ENCODE peak calls at places on chromosomes 12 and 14, in eight cellular contexts. P, M, S, F, X, B, C and O are unnamed samples. For H3K4me1, the result is how much of the 10 kb centered on the place peaks cover.

GRCh38 chr14:74763803-74764531 is 851 bp downstream of the YLPM1 start:
- DNase-seq in P (no peak), F (peak), B (no peak), C (peak), M (no peak), S (peak), X (peak), O (peak)

GRCh38 chr12:66013224-66013623 is 117.3 kb downstream of the LLPH start:
- DNase-seq in X (no peak), S (no peak), F (no peak), P (no peak), M (no peak), C (no peak), B (no peak), O (no peak)

GRCh38 chr12:114848661-114849060 is 164.7 kb upstream of the TBX3 start:
- DNase-seq in C (no peak), P (no peak), M (no peak), S (no peak), F (no peak), X (no peak), B (no peak), O (no peak)

GRCh38 chr14:88562831-88563686 is at the start of gene ZC3H14:
- DNase-seq in X (peak), F (peak), M (peak), C (peak), P (peak), S (peak), B (peak), O (peak)

GRCh38 chr12:5780536-5780935 is 164.5 kb downstream of the ANO2 start:
- DNase-seq in P (no peak), F (peak), X (no peak), M (no peak), S (peak), B (no peak), C (no peak), O (no peak)

GRCh38 chr14:24013654-24014514 is 25.2 kb downstream of the DHRS4L2 start:
- DNase-seq in S (peak), X (peak), C (peak), M (peak), P (peak), B (no peak), F (no peak), O (peak)

GRCh38 chr12:68042212-68042699 is 53.0 kb downstream of the IFNG-AS1 start:
- DNase-seq in B (peak), F (no peak), X (no peak), C (no peak), P (no peak), S (no peak), M (peak), O (no peak)

GRCh38 chr12:120257041-120257821 is 8.3 kb downstream of the PXN start:
- DNase-seq in B (peak), F (no peak), C (peak), S (peak), X (peak), M (no peak), P (no peak), O (no peak)

GRCh38 chr12:118835911-118836310 is 145.4 kb upstream of the SRRM4 start:
- DNase-seq in B (no peak), F (no peak), C (no peak), X (no peak), S (no peak), M (no peak), P (no peak), O (no peak)

GRCh38 chr14:59190372-59190771 is 1.9 kb downstream of the DAAM1 start:
- DNase-seq in X (no peak), S (no peak), C (peak), F (no peak), M (peak), B (no peak), P (no peak), O (peak)

DNA sequence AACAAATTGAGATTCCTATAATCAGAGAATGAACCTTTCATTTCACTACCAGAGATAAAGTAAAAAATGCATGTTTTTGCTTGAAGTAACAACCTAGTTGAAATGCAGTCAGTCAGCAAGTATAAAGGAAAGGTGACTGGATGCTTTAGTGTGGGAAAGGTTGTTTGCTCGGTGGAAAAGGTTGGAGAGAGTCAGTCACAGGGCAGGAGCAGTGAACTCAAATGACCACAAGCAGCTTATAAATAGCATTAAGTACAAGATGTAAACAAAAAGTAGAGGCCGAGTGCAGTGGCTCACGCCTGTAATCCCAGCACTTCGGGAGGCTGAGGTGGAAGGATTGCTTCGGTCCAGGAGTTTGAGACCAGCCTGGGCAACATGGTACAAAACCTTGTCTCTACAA is 98.1 kb upstream of the FGD4 start:
- DNase-seq in F (no peak), X (no peak), M (no peak), B (no peak), C (no peak), S (no peak), P (no peak), O (no peak)
- H3K4me1 ChIP-seq in F (under half), X (under half), M (under half), B (under half), C (under half), S (under half), P (under half), O (under half)

GRCh38 chr14:103705524-103706284 is 9.5 kb downstream of the XRCC3 start:
- DNase-seq in F (no peak), P (no peak), B (no peak), S (no peak), C (no peak), M (no peak), X (no peak), O (no peak)
- TF ChIP-seq POLR2AphosphoS5 in F (no peak), P (no peak), B (no peak), S (peak), C (no peak), M (no peak), X (no peak), O (no peak)

DNA sequence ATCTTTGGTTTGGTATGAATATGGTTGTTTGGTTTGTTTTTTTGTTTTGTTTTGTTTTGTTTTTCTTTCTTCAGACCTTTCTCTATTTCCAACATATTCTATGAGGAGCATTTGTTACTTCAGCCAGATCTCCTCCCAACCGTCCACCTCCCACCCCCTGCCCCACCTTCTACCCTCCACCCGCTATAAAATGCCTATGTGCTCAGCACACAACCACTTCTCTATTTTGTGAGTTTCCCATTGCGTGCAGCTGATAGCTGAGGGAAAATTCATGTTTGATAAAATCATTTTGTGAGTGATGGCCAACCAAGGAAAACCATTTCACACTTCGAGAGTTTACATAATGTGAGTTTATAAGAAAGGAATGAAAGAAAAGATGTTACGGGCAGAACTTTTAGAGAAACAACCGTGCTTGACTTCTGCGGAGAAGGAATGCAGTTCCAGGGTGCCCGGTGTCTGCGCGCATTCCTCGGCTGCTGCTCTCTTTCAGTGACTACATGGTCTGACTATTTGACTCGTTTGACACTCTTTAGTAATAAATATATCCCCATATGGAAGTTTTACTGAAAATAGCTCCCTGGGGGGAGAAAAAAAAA is 140.9 kb downstream of the EFCAB11 start:
- DNase-seq in M (no peak), C (no peak), X (no peak), S (no peak), B (no peak), F (no peak), P (no peak), O (no peak)
- H3K4me3 ChIP-seq in M (no peak), C (peak), X (peak), S (no peak), B (no peak), F (no peak), P (no peak), O (no peak)

DNA sequence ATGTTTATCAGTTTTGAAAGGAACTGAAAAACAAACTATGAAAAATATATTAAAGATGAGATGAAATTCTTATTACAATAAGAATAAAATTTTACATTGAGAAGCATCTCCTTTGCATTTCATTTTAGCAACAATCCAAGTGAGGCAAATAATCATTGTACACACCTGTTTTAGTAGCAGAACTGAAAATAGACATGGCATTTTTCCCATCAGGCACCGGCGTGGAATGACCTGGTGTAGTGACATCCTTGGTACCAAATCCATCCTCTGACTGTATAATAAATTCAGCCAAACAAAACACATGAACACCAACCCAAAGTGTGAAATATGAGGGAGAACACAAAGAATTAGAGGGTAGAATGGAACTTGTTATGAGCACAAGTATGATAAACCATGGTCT is 271.4 kb downstream of the MED13L start:
- DNase-seq in B (no peak), X (no peak), S (no peak), F (no peak), P (no peak), M (no peak), C (no peak), O (no peak)
- H3K4me1 ChIP-seq in B (under half), X (under half), S (under half), F (under half), P (under half), M (under half), C (under half), O (under half)

DNA sequence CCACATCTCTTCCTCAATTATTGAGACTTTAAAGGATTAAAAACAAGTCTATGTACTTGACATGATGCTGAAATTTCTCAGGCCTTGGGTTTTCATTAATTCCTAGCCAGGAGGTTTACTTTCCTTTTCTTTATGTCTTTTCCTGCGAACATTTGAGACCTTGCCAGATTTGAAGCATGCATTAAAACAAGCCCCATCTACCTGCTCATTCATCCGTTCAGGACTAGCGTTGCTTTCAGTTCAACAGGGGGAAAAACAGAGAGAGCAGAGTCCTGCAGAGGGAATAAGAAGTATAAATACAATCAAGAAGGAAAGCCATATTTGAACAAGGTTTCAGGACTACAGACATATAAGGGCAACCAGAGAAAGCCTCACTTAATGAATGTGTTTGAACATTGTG is 542.4 kb downstream of the DIO2 start:
- DNase-seq in X (no peak), F (no peak), C (no peak), B (no peak), M (no peak), S (no peak), P (no peak), O (no peak)
- TF ChIP-seq POLR2AphosphoS5 in X (no peak), F (no peak), C (no peak), B (no peak), M (no peak), S (no peak), P (no peak), O (no peak)

DNA sequence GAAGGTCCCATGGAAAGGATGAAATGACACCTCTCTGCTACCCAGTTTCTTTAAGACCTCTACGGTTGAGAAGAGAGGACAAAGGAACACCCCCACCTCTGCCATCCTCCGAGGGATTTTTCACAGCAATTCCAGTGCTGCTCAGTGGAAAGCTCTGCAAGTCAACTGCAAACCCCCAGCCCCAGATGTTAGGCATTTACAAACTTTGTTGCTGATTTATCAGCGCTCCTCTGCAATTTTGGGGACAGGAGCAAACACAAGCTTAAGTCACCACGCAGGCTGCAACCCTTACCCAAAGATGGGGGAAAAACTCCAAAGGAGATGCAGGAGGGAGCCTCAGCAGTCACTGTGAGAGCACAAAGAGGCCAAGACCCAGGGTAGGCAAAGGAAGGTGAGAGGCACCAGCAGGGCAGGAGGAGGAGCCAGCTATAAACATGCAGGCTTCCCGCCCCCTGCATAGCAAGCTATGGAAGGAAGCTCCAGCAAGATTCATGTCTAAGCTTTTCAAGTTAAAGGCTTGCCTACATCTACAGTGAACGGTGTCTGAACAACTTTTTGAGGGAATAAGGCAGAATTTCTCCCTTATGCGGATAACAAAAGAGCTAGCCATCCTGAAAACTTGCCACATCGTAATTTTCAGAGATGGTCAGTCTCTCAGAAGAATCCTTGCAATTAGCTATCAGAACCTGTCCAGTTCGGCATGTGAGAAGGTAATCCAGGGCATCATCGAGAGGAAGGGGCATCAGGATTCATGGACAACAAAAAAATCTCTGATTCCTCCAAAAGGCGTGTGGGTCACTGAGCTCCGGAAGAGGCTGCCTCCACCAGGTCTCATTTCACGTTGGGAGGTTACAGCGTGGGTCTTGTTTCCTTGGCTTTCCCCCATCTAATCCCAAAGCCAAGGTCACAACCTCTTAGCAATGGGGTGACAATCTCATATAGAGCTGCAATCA is 3.9 kb downstream of the CTDSP2 start:
- DNase-seq in C (no peak), B (no peak), P (no peak), S (no peak), M (no peak), X (no peak), F (no peak), O (peak)
- H3K4me3 ChIP-seq in C (peak), B (peak), P (no peak), S (no peak), M (no peak), X (peak), F (peak), O (peak)

DNA sequence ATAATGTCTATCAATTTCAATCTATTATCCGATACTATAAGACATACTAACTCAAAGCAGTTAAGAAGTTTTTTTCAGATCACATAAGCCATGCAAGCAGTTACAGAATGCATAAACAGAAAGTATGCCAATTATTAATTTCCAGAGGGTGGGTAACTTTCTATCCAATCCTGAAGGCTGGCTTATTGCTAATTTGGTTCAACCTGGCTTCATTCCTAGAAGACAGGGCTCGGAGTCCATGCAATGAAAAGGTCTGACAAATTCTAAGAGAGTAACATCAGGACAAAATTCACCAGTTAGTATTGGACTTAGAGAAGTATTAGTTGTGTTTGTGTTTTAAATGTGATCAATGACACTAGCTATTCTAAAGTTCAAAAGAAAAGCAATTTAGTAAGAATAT is 15.0 kb downstream of the FERMT2 start:
- DNase-seq in S (no peak), X (no peak), P (no peak), C (no peak), F (no peak), M (no peak), B (no peak), O (no peak)
- H3K4me1 ChIP-seq in S (under half), X (half or more), P (under half), C (under half), F (under half), M (under half), B (under half), O (under half)

GRCh38 chr12:93369505-93369904 is 8.2 kb upstream of the NUDT4 start:
- DNase-seq in X (no peak), C (no peak), S (no peak), M (no peak), F (no peak), P (no peak), B (no peak), O (no peak)
- TF ChIP-seq POLR2AphosphoS5 in X (no peak), C (no peak), S (no peak), M (no peak), F (no peak), P (no peak), B (no peak), O (no peak)